ENCODE peak calls at places on chromosomes 1 and 21, in seven cellular contexts. One of them, this sample, is unnamed.

GRCh38 chr21:9763807-9764206 is 757.6 kb upstream of the TPTE start:
- DNase-seq in H1: no peak
- DNase-seq in GM12878: no peak
- DNase-seq in SK-N-SH: no peak
- DNase-seq in HepG2: no peak
- DNase-seq in K562: no peak
- DNase-seq in NT2/D1: no peak
- DNase-seq in this sample: no peak

GRCh38 chr1:100087396-100087795 is 45.3 kb downstream of the SASS6 start:
- DNase-seq in K562: no peak
- DNase-seq in GM12878: no peak
- DNase-seq in HepG2: no peak
- DNase-seq in NT2/D1: no peak
- DNase-seq in SK-N-SH: no peak
- DNase-seq in H1: no peak
- DNase-seq in this sample: no peak

GRCh38 chr1:2948751-2949680 is 72.3 kb upstream of the ACTRT2 start:
- DNase-seq in H1: no peak
- DNase-seq in NT2/D1: no peak
- DNase-seq in HepG2: no peak
- DNase-seq in GM12878: no peak
- DNase-seq in SK-N-SH: no peak
- DNase-seq in K562: no peak
- DNase-seq in this sample: no peak

GRCh38 chr1:246597340-246597739 is 31.1 kb downstream of the CNST start:
- DNase-seq in SK-N-SH: no peak
- DNase-seq in GM12878: no peak
- DNase-seq in HepG2: peak
- DNase-seq in H1: no peak
- DNase-seq in K562: no peak
- DNase-seq in NT2/D1: no peak
- DNase-seq in this sample: no peak

GRCh38 chr1:4144349-4144971 is 244.4 kb upstream of the C1orf174 start:
- DNase-seq in HepG2: no peak
- DNase-seq in SK-N-SH: no peak
- DNase-seq in K562: no peak
- DNase-seq in NT2/D1: no peak
- DNase-seq in H1: no peak
- DNase-seq in GM12878: no peak
- DNase-seq in this sample: no peak

GRCh38 chr1:175217674-175218073 is 25.1 kb upstream of the KIAA0040 start:
- DNase-seq in H1: no peak
- DNase-seq in HepG2: no peak
- DNase-seq in GM12878: no peak
- DNase-seq in NT2/D1: no peak
- DNase-seq in SK-N-SH: no peak
- DNase-seq in K562: no peak
- DNase-seq in this sample: no peak

GRCh38 chr1:156958247-156958714 is 37.8 kb downstream of the LRRC71 start:
- DNase-seq in K562: peak
- DNase-seq in HepG2: no peak
- DNase-seq in NT2/D1: no peak
- DNase-seq in H1: no peak
- DNase-seq in GM12878: no peak
- DNase-seq in SK-N-SH: no peak
- DNase-seq in this sample: no peak

GRCh38 chr1:175887521-175887920 is 144.1 kb upstream of the TNR start:
- DNase-seq in NT2/D1: no peak
- DNase-seq in K562: no peak
- DNase-seq in HepG2: no peak
- DNase-seq in H1: peak
- DNase-seq in SK-N-SH: peak
- DNase-seq in GM12878: no peak
- DNase-seq in this sample: no peak

GRCh38 chr1:191174298-191174697 is 696.6 kb upstream of the BRINP3 start:
- DNase-seq in K562: no peak
- DNase-seq in NT2/D1: no peak
- DNase-seq in H1: no peak
- DNase-seq in HepG2: no peak
- DNase-seq in SK-N-SH: no peak
- DNase-seq in GM12878: peak
- DNase-seq in this sample: no peak

GRCh38 chr1:76868916-76869315 is 1.6 kb downstream of the ST6GALNAC5 start:
- DNase-seq in GM12878: no peak
- DNase-seq in NT2/D1: no peak
- DNase-seq in H1: no peak
- DNase-seq in K562: no peak
- DNase-seq in SK-N-SH: peak
- DNase-seq in HepG2: no peak
- DNase-seq in this sample: no peak

GRCh38 chr1:117967900-117968299 is 38.4 kb downstream of the WDR3 start:
- DNase-seq in SK-N-SH: peak
- DNase-seq in K562: no peak
- DNase-seq in NT2/D1: no peak
- DNase-seq in H1: no peak
- DNase-seq in HepG2: no peak
- DNase-seq in GM12878: no peak
- DNase-seq in this sample: no peak

GRCh38 chr1:98296681-98297080 is 364.8 kb upstream of the SNX7 start:
- DNase-seq in SK-N-SH: no peak
- DNase-seq in HepG2: no peak
- DNase-seq in H1: no peak
- DNase-seq in K562: no peak
- DNase-seq in NT2/D1: no peak
- DNase-seq in GM12878: no peak
- DNase-seq in this sample: no peak

GRCh38 chr1:22639286-22639685 is 2.9 kb downstream of the C1QA start:
- DNase-seq in GM12878: no peak
- DNase-seq in NT2/D1: peak
- DNase-seq in K562: peak
- DNase-seq in H1: peak
- DNase-seq in SK-N-SH: no peak
- DNase-seq in HepG2: no peak
- DNase-seq in this sample: no peak

GRCh38 chr1:15950763-15951295 is 25.1 kb downstream of the ZBTB17 start:
- DNase-seq in H1: no peak
- DNase-seq in HepG2: no peak
- DNase-seq in SK-N-SH: no peak
- DNase-seq in NT2/D1: no peak
- DNase-seq in GM12878: no peak
- DNase-seq in K562: peak
- DNase-seq in this sample: no peak

GRCh38 chr1:25729774-25730173 is 70.2 kb upstream of the SELENON start:
- DNase-seq in GM12878: no peak
- DNase-seq in K562: no peak
- DNase-seq in H1: no peak
- DNase-seq in NT2/D1: no peak
- DNase-seq in HepG2: no peak
- DNase-seq in SK-N-SH: no peak
- DNase-seq in this sample: no peak

GRCh38 chr1:22044690-22045420 is 7.7 kb upstream of the CDC42 start:
- DNase-seq in SK-N-SH: no peak
- DNase-seq in HepG2: no peak
- DNase-seq in K562: no peak
- DNase-seq in GM12878: no peak
- DNase-seq in NT2/D1: no peak
- DNase-seq in H1: no peak
- DNase-seq in this sample: no peak

GRCh38 chr1:203934651-203935050 is 73.3 kb downstream of the SNRPE start:
- DNase-seq in K562: no peak
- DNase-seq in NT2/D1: no peak
- DNase-seq in HepG2: no peak
- DNase-seq in H1: no peak
- DNase-seq in SK-N-SH: no peak
- DNase-seq in GM12878: no peak
- DNase-seq in this sample: no peak

GRCh38 chr1:110089561-110090275 is 19.2 kb upstream of the ALX3 start:
- DNase-seq in GM12878: no peak
- DNase-seq in HepG2: no peak
- DNase-seq in K562: peak
- DNase-seq in H1: no peak
- DNase-seq in NT2/D1: no peak
- DNase-seq in SK-N-SH: no peak
- DNase-seq in this sample: no peak
- TF ChIP-seq YY1 in GM12878: no peak
- TF ChIP-seq YY1 in HepG2: no peak
- TF ChIP-seq YY1 in K562: no peak
- TF ChIP-seq YY1 in H1: no peak
- TF ChIP-seq YY1 in NT2/D1: no peak
- TF ChIP-seq YY1 in SK-N-SH: no peak
- TF ChIP-seq YY1 in this sample: no peak

GRCh38 chr1:57312869-57313268 is 111.0 kb downstream of the DAB1 start:
- DNase-seq in GM12878: no peak
- DNase-seq in NT2/D1: no peak
- DNase-seq in HepG2: no peak
- DNase-seq in H1: no peak
- DNase-seq in SK-N-SH: no peak
- DNase-seq in K562: no peak
- DNase-seq in this sample: no peak
- TF ChIP-seq YY1 in GM12878: no peak
- TF ChIP-seq YY1 in NT2/D1: no peak
- TF ChIP-seq YY1 in HepG2: no peak
- TF ChIP-seq YY1 in H1: no peak
- TF ChIP-seq YY1 in SK-N-SH: no peak
- TF ChIP-seq YY1 in K562: no peak
- TF ChIP-seq YY1 in this sample: no peak

GRCh38 chr1:1847061-1847460 is 43.8 kb downstream of the GNB1 start:
- DNase-seq in K562: no peak
- DNase-seq in HepG2: peak
- DNase-seq in H1: no peak
- DNase-seq in SK-N-SH: no peak
- DNase-seq in GM12878: no peak
- DNase-seq in NT2/D1: no peak
- DNase-seq in this sample: no peak

GRCh38 chr1:1839311-1839965 is 51.4 kb downstream of the GNB1 start:
- DNase-seq in H1: no peak
- DNase-seq in SK-N-SH: no peak
- DNase-seq in K562: no peak
- DNase-seq in NT2/D1: no peak
- DNase-seq in HepG2: no peak
- DNase-seq in GM12878: no peak
- DNase-seq in this sample: no peak

GRCh38 chr1:1841575-1841991 is 49.3 kb downstream of the GNB1 start:
- DNase-seq in SK-N-SH: no peak
- DNase-seq in H1: no peak
- DNase-seq in GM12878: no peak
- DNase-seq in K562: no peak
- DNase-seq in NT2/D1: no peak
- DNase-seq in HepG2: no peak
- DNase-seq in this sample: no peak

GRCh38 chr1:1846386-1846918 is 44.4 kb downstream of the GNB1 start:
- DNase-seq in H1: no peak
- DNase-seq in HepG2: no peak
- DNase-seq in GM12878: no peak
- DNase-seq in SK-N-SH: no peak
- DNase-seq in K562: no peak
- DNase-seq in NT2/D1: no peak
- DNase-seq in this sample: no peak

DNA sequence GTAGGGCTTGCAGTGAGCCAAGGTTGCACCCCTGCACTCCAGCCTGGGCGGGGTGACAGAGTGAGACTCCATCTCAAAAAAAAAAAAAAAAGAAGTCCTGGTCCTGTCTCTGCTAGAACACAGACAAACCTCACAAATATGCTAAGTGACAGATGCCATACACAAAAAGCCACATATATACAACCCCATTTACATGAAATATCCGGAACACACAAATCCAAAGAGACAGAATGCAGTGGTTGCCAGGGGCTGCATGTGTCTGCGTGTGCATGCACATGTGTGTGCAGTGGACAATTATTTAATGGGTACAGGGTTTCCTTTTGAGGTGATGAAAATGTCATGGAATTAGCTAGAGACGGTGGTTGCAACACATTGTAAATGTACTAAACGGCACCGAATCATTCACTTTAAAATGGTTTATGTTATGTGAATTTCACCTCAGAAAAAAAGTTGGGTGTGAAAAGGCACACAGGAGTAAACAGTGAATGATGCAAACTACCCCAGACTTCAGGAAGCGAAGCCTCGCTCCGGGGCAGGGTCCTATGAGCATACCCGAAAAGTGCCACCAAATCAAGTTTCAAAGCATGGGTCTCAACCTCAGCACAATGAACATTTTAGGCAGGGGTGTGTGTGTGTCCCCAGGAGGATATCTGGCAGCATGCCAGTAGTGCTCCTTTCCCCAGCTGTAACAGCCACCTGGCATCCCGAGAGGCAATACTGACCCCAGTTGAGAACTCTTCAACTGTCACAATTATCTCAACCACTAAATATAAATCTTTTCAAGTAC is 48.3 kb downstream of the GNB1 start:
- DNase-seq in H1: no peak
- DNase-seq in SK-N-SH: no peak
- DNase-seq in GM12878: no peak
- DNase-seq in NT2/D1: no peak
- DNase-seq in K562: peak
- DNase-seq in HepG2: no peak
- DNase-seq in this sample: no peak
- TF ChIP-seq YY1 in H1: no peak
- TF ChIP-seq YY1 in SK-N-SH: no peak
- TF ChIP-seq YY1 in GM12878: no peak
- TF ChIP-seq YY1 in NT2/D1: no peak
- TF ChIP-seq YY1 in K562: no peak
- TF ChIP-seq YY1 in HepG2: no peak
- TF ChIP-seq YY1 in this sample: no peak

GRCh38 chr1:225746361-225747179 is 31.1 kb upstream of the SRP9 start:
- DNase-seq in NT2/D1: peak
- DNase-seq in GM12878: no peak
- DNase-seq in HepG2: peak
- DNase-seq in SK-N-SH: no peak
- DNase-seq in K562: no peak
- DNase-seq in H1: peak
- DNase-seq in this sample: peak
- TF ChIP-seq YY1 in NT2/D1: no peak
- TF ChIP-seq YY1 in GM12878: no peak
- TF ChIP-seq YY1 in HepG2: no peak
- TF ChIP-seq YY1 in SK-N-SH: no peak
- TF ChIP-seq YY1 in K562: no peak
- TF ChIP-seq YY1 in H1: no peak
- TF ChIP-seq YY1 in this sample: peak

GRCh38 chr1:154306151-154306550 is 14.7 kb upstream of the AQP10 start:
- DNase-seq in HepG2: no peak
- DNase-seq in K562: no peak
- DNase-seq in SK-N-SH: no peak
- DNase-seq in GM12878: no peak
- DNase-seq in NT2/D1: no peak
- DNase-seq in H1: no peak
- DNase-seq in this sample: no peak
- TF ChIP-seq YY1 in HepG2: no peak
- TF ChIP-seq YY1 in K562: no peak
- TF ChIP-seq YY1 in SK-N-SH: no peak
- TF ChIP-seq YY1 in GM12878: no peak
- TF ChIP-seq YY1 in NT2/D1: no peak
- TF ChIP-seq YY1 in H1: no peak
- TF ChIP-seq YY1 in this sample: no peak

DNA sequence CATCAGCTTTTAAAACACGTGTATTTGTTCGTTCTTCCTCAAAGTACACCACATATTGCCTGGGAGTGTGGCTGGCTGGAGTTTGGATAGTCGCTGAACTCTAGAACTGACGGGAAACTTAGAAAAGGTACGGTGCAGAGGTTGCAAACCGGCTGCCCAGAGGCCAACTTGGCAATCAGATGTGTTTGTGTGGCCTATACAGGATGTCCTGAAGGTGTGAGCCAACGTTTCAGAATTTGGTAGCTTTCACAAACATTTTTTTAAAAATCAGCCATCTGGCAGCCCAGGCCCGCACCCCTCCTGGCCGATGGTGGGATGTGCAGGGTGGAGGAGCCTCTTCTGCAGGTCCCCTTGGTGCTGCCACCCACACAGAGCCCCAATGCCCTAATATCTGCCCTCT is 73.6 kb upstream of the SLC25A33 start:
- DNase-seq in K562: no peak
- DNase-seq in SK-N-SH: no peak
- DNase-seq in GM12878: no peak
- DNase-seq in NT2/D1: no peak
- DNase-seq in HepG2: no peak
- DNase-seq in H1: no peak
- DNase-seq in this sample: no peak
- TF ChIP-seq YY1 in K562: no peak
- TF ChIP-seq YY1 in SK-N-SH: no peak
- TF ChIP-seq YY1 in GM12878: no peak
- TF ChIP-seq YY1 in NT2/D1: no peak
- TF ChIP-seq YY1 in HepG2: no peak
- TF ChIP-seq YY1 in H1: no peak
- TF ChIP-seq YY1 in this sample: no peak

This sample was measured in HCT116.